ENCODE peak calls at places on chromosomes 2 and 18, in four cellular contexts. L is right atrium auricular region, R is heart right ventricle, Z is spleen. I is an unnamed sample.

GRCh38 chr18:11005528-11005927 is 143.8 kb downstream of the PIEZO2 start:
- DNase-seq in L (no peak), R (no peak), Z (no peak), I (no peak)

GRCh38 chr18:75244336-75244735 is 33.7 kb downstream of the TSHZ1 start:
- DNase-seq in L (no peak), R (no peak), Z (no peak), I (no peak)

GRCh38 chr2:86488561-86489250 is 47.5 kb downstream of the KDM3A start:
- DNase-seq in L (no peak), R (no peak), Z (no peak), I (no peak)

GRCh38 chr2:19899853-19900525 is 1.8 kb downstream of the TTC32 start:
- DNase-seq in L (no peak), R (no peak), Z (no peak), I (no peak)

GRCh38 chr18:12310762-12311161 is 2.7 kb downstream of the TUBB6 start:
- DNase-seq in L (peak; percentile 48), R (no peak), Z (no peak), I (no peak)

GRCh38 chr18:31454066-31454708 is 6.6 kb downstream of the DSG3 start:
- DNase-seq in L (no peak), R (no peak), Z (no peak), I (no peak)

GRCh38 chr18:60358516-60358915 is 14.1 kb downstream of the MC4R start:
- DNase-seq in L (no peak), R (no peak), Z (no peak), I (no peak)

GRCh38 chr2:207115715-207116364 is 49.9 kb downstream of the KLF7 start:
- DNase-seq in L (no peak), R (peak; percentile 42), Z (no peak), I (no peak)

GRCh38 chr18:27135504-27136207 is 49.5 kb downstream of the CHST9 start:
- DNase-seq in L (no peak), R (no peak), Z (no peak), I (no peak)

GRCh38 chr2:128645631-128646030 is 327.0 kb upstream of the HS6ST1 start:
- DNase-seq in L (peak; percentile 34), R (no peak), Z (peak; percentile 38), I (peak; percentile 7)

GRCh38 chr18:63410792-63411191 is 11.5 kb downstream of the VPS4B start:
- DNase-seq in L (no peak), R (no peak), Z (no peak), I (no peak)

GRCh38 chr18:49813071-49813320 is 337 bp downstream of the ACAA2 start:
- DNase-seq in L (peak; percentile 64), R (no peak), Z (peak; percentile 85), I (no peak)

GRCh38 chr2:121018136-121019057 is 266.6 kb downstream of the TFCP2L1 start:
- DNase-seq in L (no peak), R (no peak), Z (no peak), I (peak; percentile 73)

GRCh38 chr2:226578879-226579278 is 220.7 kb downstream of the IRS1 start:
- DNase-seq in L (no peak), R (no peak), Z (no peak), I (no peak)

GRCh38 chr2:230418341-230419016 is 2.5 kb downstream of the SP100 start:
- DNase-seq in L (no peak), R (no peak), Z (no peak), I (no peak)

GRCh38 chr2:60441791-60442190 is 111.7 kb downstream of the BCL11A start:
- DNase-seq in L (no peak), R (no peak), Z (no peak), I (no peak)

GRCh38 chr18:78856569-78857200 is 122.9 kb upstream of the SALL3 start:
- DNase-seq in L (no peak), R (no peak), Z (no peak), I (no peak)

GRCh38 chr2:134438371-134438770 is 184.5 kb downstream of the MGAT5 start:
- DNase-seq in L (peak; percentile 28), R (no peak), Z (no peak), I (no peak)

GRCh38 chr18:50559750-50560680 is at the start of gene MAPK4:
- DNase-seq in L (no peak), R (no peak), Z (peak; percentile 72), I (peak; percentile 57)

GRCh38 chr18:43271593-43272432 is 5.5 kb downstream of the SYT4 start:
- DNase-seq in L (no peak), R (peak; percentile 19), Z (no peak), I (peak; percentile 32)

GRCh38 chr2:178242552-178242883 is 48.2 kb downstream of the OSBPL6 start:
- DNase-seq in L (no peak), R (no peak), Z (no peak), I (no peak)

GRCh38 chr2:119544075-119545031 is at the start of gene CFAP221:
- DNase-seq in L (no peak), R (peak; percentile 67), Z (peak; percentile 76), I (peak; percentile 93)

GRCh38 chr2:66239655-66240054 is 195.3 kb upstream of the MEIS1 start:
- DNase-seq in L (no peak), R (no peak), Z (no peak), I (peak; percentile 77)

GRCh38 chr2:157261199-157261782 is 3.8 kb downstream of the GALNT5 start:
- DNase-seq in L (peak; percentile 61), R (no peak), Z (no peak), I (no peak)

GRCh38 chr2:157260403-157261198 is 3.1 kb downstream of the GALNT5 start:
- DNase-seq in L (no peak), R (no peak), Z (no peak), I (no peak)

GRCh38 chr2:157256621-157257020 is 884 bp upstream of the GALNT5 start:
- DNase-seq in L (no peak), R (no peak), Z (no peak), I (no peak)

GRCh38 chr2:157257312-157258252 is at the start of gene GALNT5:
- DNase-seq in L (no peak), R (peak; percentile 4), Z (no peak), I (no peak)

DNA sequence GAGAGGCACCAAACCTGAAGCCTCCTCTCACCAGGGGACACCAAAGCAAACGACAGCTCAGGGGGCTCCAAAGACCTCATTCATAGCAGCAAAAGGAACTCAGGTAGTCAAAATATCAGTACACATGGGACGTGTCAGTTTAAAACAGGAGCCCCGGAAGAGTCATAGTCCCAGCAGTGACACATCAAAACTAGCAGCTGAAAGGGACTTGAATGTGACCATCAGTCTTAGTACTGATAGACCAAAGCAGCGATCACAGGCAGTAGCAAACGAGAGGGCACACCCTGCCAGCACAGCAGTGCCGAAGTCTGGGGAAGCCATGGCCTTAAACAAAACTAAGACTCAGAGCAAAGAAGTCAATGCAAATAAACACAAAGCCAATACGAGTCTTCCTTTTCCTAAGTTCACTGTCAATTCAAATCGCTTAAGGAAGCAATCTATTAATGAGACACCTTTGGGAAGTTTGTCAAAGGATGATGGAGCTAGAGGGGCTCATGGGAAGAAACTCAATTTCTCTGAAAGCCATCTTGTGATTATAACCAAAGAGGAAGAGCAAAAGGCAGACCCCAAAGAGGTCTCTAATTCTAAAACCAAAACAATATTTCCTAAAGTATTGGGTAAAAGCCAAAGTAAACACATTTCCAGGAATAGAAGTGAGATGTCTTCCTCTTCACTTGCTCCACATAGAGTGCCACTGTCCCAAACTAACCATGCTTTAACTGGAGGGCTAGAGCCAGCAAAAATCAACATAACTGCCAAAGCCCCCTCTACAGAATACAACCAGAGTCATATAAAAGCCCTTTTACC is 1.2 kb downstream of the GALNT5 start:
- DNase-seq in L (no peak), R (no peak), Z (no peak), I (no peak)
- H3K27ac ChIP-seq in L (no peak overlapping the region), R (no peak overlapping the region), Z (no peak overlapping the region), I (no peak overlapping the region)

DNA sequence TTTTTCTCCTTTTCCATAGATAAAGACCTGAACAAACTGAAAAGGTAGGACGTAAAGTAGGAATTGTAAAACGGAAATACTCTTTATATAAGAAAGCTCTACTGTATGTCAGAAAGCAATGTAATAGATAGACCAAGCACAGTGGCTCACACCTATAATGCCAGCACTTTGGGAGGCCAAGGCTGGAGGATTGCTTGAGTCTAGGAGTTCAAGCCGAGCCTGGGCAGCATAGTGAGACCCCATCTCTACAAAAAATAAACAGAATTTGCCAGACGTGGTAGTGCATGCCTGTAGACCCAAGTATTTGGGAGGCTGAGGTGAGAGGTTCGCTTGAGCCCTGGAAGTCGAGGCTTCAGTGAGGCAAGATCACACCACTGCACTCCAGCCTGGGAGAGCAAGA is 7.6 kb downstream of the ZNF397 start:
- DNase-seq in L (no peak), R (no peak), Z (no peak), I (no peak)
- H3K9me3 ChIP-seq in L (no peaks in the 10 kb centered on the region), R (peaks cover 7% of the 10 kb centered on the region), Z (peaks cover 20% of the 10 kb centered on the region), I (no peaks in the 10 kb centered on the region)

GRCh38 chr2:122868626-122869275 is 1113.3 kb downstream of the TSN start:
- DNase-seq in L (no peak), R (no peak), Z (no peak), I (no peak)

GRCh38 chr2:122864728-122865127 is 1109.3 kb downstream of the TSN start:
- DNase-seq in L (no peak), R (no peak), Z (no peak), I (no peak)

GRCh38 chr2:122863516-122863915 is 1108.1 kb downstream of the TSN start:
- DNase-seq in L (no peak), R (no peak), Z (no peak), I (no peak)

DNA sequence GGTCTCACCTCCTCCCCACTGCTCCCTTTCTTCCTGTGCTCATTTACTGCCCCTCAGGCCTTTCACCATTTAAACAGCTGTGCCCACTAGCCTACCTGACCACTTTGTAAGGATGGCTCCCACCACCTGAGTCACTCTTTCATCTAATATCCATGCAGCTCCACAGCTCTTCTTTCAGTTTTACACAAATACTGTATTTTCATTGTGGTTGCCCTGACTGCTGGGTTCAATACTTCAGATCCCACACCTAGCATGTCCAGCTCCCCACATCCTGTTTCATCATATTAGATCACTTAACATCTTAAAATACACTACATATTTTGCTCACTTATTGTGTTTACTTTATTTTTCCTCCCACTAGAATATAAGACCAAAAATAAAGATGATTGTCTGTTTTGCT is 1110.6 kb downstream of the TSN start:
- DNase-seq in L (no peak), R (no peak), Z (no peak), I (no peak)
- H3K27ac ChIP-seq in L (no peak overlapping the region), R (no peak overlapping the region), Z (no peak overlapping the region), I (no peak overlapping the region)

DNA sequence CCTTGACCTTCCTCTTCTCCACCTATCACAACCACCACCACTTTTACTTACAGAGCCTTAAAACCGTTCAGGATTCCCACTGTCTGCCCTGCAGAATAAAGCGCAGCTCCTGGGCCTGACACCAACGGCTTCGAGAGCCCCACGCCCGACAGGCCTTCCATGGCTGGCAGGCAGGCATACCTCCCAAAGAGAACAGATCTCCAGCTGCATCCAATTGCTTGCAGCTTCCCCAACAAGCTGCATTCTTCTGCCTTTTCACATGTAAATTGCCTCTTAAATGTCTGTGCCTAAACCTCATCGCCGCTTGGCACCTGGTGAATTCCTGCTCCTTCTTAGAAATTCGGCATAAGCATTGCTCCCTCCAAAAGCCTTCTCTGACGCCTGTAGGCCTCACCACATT is 31.5 kb upstream of the FAM124B start:
- DNase-seq in L (no peak), R (no peak), Z (no peak), I (no peak)
- H3K9me3 ChIP-seq in L (no peaks in the 10 kb centered on the region), R (no peaks in the 10 kb centered on the region), Z (no peaks in the 10 kb centered on the region), I (no peaks in the 10 kb centered on the region)

GRCh38 chr2:67267238-67267637 is 129.9 kb upstream of the ETAA1 start:
- DNase-seq in L (no peak), R (no peak), Z (no peak), I (no peak)
- H3K27ac ChIP-seq in L (no peak overlapping the region), R (no peak overlapping the region), Z (no peak overlapping the region), I (no peak overlapping the region)

GRCh38 chr2:135512099-135512498 is 18.9 kb downstream of the ZRANB3 start:
- DNase-seq in L (no peak), R (no peak), Z (no peak), I (no peak)

GRCh38 chr2:135504811-135505210 is 26.2 kb downstream of the ZRANB3 start:
- DNase-seq in L (no peak), R (no peak), Z (no peak), I (no peak)

GRCh38 chr2:135510577-135510976 is 20.4 kb downstream of the ZRANB3 start:
- DNase-seq in L (no peak), R (no peak), Z (no peak), I (no peak)
- H3K9me3 ChIP-seq in L (no peaks in the 10 kb centered on the region), R (peaks cover 39% of the 10 kb centered on the region), Z (no peaks in the 10 kb centered on the region), I (no peaks in the 10 kb centered on the region)

I was measured in testis.